ENCODE peak calls at places on chromosomes 13 and 19, in five cellular contexts. C is lower lobe of right lung, P is prostate gland, Q is WERI-Rb-1, U is right atrium auricular region. A is an unnamed sample.
A peak's percentile ranks its signal among the peaks of the same experiment; 100 is the strongest.

GRCh38 chr19:2113436-2114211 is 16.9 kb downstream of the IZUMO4 start:
- DNase-seq in C (no peak), P (no peak), Q (no peak), U (no peak), A (no peak)

GRCh38 chr13:50589139-50589538 is 254.4 kb downstream of the DLEU7 start:
- DNase-seq in C (no peak), P (no peak), Q (no peak), U (no peak), A (no peak)

GRCh38 chr19:6071103-6071485 is 39.2 kb downstream of the RFX2 start:
- DNase-seq in C (no peak), P (no peak), Q (no peak), U (peak; percentile 57), A (no peak)

GRCh38 chr19:33950141-33950805 is 153.6 kb downstream of the KCTD15 start:
- DNase-seq in C (no peak), P (no peak), Q (no peak), U (peak; percentile 53), A (peak; percentile 16)

GRCh38 chr19:6372594-6373095 is at the start of gene ALKBH7:
- DNase-seq in C (peak; percentile 99), P (peak; percentile 100), Q (peak; percentile 99), U (peak; percentile 100), A (peak; percentile 99)

GRCh38 chr19:34505321-34506025 is 23.9 kb downstream of the WTIP start:
- DNase-seq in C (no peak), P (no peak), Q (no peak), U (no peak), A (no peak)

GRCh38 chr19:49689133-49690072 is at the start of gene ADM5:
- DNase-seq in C (peak; percentile 69), P (peak; percentile 71), Q (peak; percentile 86), U (no peak), A (no peak)

GRCh38 chr19:36573948-36574726 is 1.0 kb upstream of the ZNF529 start:
- DNase-seq in C (no peak), P (no peak), Q (no peak), U (no peak), A (no peak)

GRCh38 chr19:55590621-55591020 is 8.7 kb downstream of the FIZ1 start:
- DNase-seq in C (no peak), P (no peak), Q (no peak), U (no peak), A (no peak)

GRCh38 chr19:31890230-31890629 is 455.2 kb upstream of the ZNF507 start:
- DNase-seq in C (no peak), P (no peak), Q (no peak), U (no peak), A (no peak)

GRCh38 chr19:1232652-1233360 is 5.0 kb downstream of the CBARP start:
- DNase-seq in C (no peak), P (no peak), Q (no peak), U (no peak), A (no peak)

GRCh38 chr19:3986260-3987041 is 1.2 kb upstream of the EEF2 start:
- DNase-seq in C (no peak), P (no peak), Q (peak; percentile 73), U (no peak), A (no peak)

GRCh38 chr19:37738371-37738770 is 18.8 kb upstream of the ZNF607 start:
- DNase-seq in C (no peak), P (no peak), Q (no peak), U (no peak), A (no peak)

GRCh38 chr19:9014809-9015208 is 4.6 kb upstream of the MUC16 start:
- DNase-seq in C (no peak), P (no peak), Q (no peak), U (no peak), A (no peak)

GRCh38 chr19:30695171-30695875 is 323.1 kb downstream of the ZNF536 start:
- DNase-seq in C (no peak), P (no peak), Q (no peak), U (no peak), A (no peak)

GRCh38 chr19:55080121-55080914 is 4.6 kb downstream of the EPS8L1 start:
- DNase-seq in C (peak; percentile 87), P (peak; percentile 55), Q (peak; percentile 90), U (no peak), A (no peak)

GRCh38 chr13:43663474-43664090 is 123.2 kb downstream of the ENOX1 start:
- DNase-seq in C (no peak), P (no peak), Q (no peak), U (no peak), A (no peak)

GRCh38 chr19:16394681-16395375 is 70.2 kb downstream of the KLF2 start:
- DNase-seq in C (no peak), P (no peak), Q (peak; percentile 40), U (no peak), A (no peak)

GRCh38 chr19:33910922-33911321 is 114.3 kb downstream of the KCTD15 start:
- DNase-seq in C (no peak), P (no peak), Q (no peak), U (no peak), A (no peak)

GRCh38 chr13:44498969-44499368 is 77.2 kb downstream of the TSC22D1 start:
- DNase-seq in C (no peak), P (no peak), Q (no peak), U (no peak), A (no peak)

GRCh38 chr13:103537616-103538015 is 471.4 kb upstream of the SLC10A2 start:
- DNase-seq in C (no peak), P (no peak), Q (no peak), U (no peak), A (no peak)

GRCh38 chr13:106145997-106146864 is 389.2 kb downstream of the EFNB2 start:
- DNase-seq in C (no peak), P (no peak), Q (no peak), U (no peak), A (no peak)

GRCh38 chr13:48891586-48891985 is 84.1 kb upstream of the FNDC3A start:
- DNase-seq in C (no peak), P (no peak), Q (no peak), U (no peak), A (no peak)

GRCh38 chr13:112247471-112248405 is 128.4 kb upstream of the SPACA7 start:
- DNase-seq in C (no peak), P (no peak), Q (no peak), U (peak; percentile 13), A (peak; percentile 47)

GRCh38 chr19:45279587-45280192 is 28.6 kb downstream of the MARK4 start:
- DNase-seq in C (no peak), P (no peak), Q (no peak), U (no peak), A (no peak)

GRCh38 chr19:11138659-11139526 is 16.7 kb downstream of the SPC24 start:
- DNase-seq in C (peak; percentile 61), P (no peak), Q (peak; percentile 78), U (peak; percentile 91), A (peak; percentile 92)

GRCh38 chr19:41641879-41642485 is 15.1 kb upstream of the CEACAM4 start:
- DNase-seq in C (peak; percentile 65), P (peak; percentile 67), Q (peak; percentile 66), U (no peak), A (no peak)

GRCh38 chr13:43388282-43389034 is 365.1 kb downstream of the DNAJC15 start:
- DNase-seq in C (no peak), P (no peak), Q (no peak), U (no peak), A (no peak)

GRCh38 chr19:57321164-57321563 is 892 bp downstream of the ZNF543 start:
- DNase-seq in C (no peak), P (no peak), Q (no peak), U (no peak), A (no peak)

DNA sequence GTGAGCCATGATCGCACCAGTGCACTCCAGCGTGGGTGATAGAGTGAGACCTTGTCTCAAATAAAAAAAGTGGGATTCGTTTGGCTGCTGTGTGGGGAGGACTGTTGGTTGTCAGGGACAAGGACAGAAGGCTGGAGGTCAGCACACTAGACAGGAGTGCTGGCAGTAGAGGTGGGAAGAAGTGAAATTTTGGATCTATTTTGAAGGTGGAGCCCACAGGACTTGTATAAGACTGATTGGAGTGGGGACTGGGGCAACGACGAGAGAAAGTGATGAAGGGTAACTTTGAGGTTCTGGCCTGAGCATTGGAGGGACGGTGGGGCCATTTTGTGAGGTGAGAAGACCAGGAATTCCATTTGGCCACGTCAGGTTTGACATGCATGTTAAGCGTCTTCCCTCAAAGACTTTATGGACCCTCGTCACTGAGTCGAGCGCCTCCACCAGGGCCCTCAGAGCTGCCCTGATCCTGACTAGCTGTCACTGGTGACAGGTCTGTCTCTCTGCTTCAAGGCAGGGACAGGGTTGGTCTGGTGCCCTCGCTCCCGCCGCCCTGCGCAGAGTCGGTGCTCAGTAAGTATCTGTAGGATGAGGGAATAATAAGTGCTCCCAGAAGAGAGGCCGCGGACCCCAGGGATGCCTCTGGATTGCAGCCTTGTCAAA is 673 bp downstream of the CTU1 start:
- DNase-seq in C (no peak), P (no peak), Q (no peak), U (no peak), A (no peak)
- TF ChIP-seq CTCF in C (no peak), P (no peak), Q (peak; percentile 4), U (no peak), A (no peak)

DNA sequence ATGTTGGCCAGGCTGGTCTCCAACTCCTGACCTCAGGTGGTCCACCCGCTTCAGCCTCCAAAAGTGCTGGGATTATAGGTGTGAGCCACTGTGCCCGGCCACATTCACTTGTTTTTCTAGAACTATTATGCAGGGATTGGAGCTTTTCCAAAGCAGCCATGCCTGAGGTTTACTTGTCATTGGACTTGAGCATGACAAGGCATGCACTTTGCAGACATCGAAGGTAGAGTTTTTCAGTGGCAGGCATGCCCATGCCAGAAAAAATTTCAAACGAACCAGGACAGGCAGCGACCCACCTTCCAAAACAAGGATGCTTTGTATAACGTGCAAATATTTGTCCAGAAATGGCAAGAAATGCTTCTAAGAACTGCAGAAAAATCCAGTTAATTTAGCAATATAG is 17.7 kb downstream of the PNMA8A start:
- DNase-seq in C (no peak), P (peak; percentile 83), Q (no peak), U (no peak), A (no peak)
- H3K27ac ChIP-seq in C (no peak overlapping the region), P (no peak overlapping the region), Q (no peak overlapping the region), U (no peak overlapping the region), A (no peak overlapping the region)

GRCh38 chr13:81171065-81171647 is 830.2 kb upstream of the SPRY2 start:
- DNase-seq in C (no peak), P (no peak), Q (no peak), U (no peak), A (no peak)
- TF ChIP-seq CTCF in C (peak; percentile 46), P (peak; percentile 62), Q (no peak), U (peak; percentile 62), A (no peak)

GRCh38 chr13:27450921-27451461 is 627 bp upstream of the MTIF3 start:
- DNase-seq in C (peak; percentile 68), P (peak; percentile 37), Q (peak; percentile 50), U (no peak), A (no peak)

GRCh38 chr13:27449936-27450828 is at the start of gene MTIF3:
- DNase-seq in C (peak; percentile 97), P (peak; percentile 96), Q (peak; percentile 100), U (peak; percentile 95), A (peak; percentile 93)

DNA sequence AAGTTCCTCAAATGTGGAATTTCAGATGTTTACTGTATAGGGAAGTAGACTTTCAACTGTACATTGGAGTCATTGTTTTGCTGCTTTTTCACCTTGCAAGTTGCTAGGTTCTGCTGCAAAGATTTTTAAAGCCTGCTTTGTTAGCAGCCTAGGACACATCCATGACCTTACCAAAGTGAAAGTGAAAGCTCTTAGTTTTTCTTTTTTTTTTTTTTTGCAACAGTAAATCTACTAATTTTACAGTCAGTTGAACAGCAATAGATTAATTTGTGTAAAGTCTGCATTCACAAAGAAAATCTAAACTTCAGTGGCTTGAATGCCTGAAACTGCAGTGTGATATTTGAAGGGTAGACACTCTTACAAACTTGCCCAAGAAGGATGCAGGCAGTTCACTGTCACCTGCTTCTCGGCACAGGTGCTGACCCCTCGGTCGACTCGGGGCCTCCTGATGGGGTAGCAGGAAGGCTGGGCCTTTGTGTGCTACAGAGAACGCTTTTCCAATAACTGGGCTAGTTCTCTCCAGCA is 5.0 kb upstream of the MTIF3 start:
- DNase-seq in C (no peak), P (no peak), Q (no peak), U (no peak), A (no peak)
- H3K27ac ChIP-seq in C (peak overlapping the region; percentile 51), P (no peak overlapping the region), Q (no peak overlapping the region), U (no peak overlapping the region), A (no peak overlapping the region)